ENCODE peak calls at places on chromosomes 16 and 17, in eight cellular contexts. P is kidney, D is fibroblast of pulmonary artery, S is cardiac fibroblast, R is HCT116, F is foreskin fibroblast, C is OCI-LY7, K is AG10803. N is an unnamed sample.

GRCh38 chr16:68985268-68985667 is 120.2 kb upstream of the HAS3 start:
- DNase-seq in F (peak), C (no peak), R (no peak), K (no peak), P (no peak), S (peak), D (no peak), N (no peak)

GRCh38 chr17:14417336-14417735 is 116.5 kb downstream of the HS3ST3B1 start:
- DNase-seq in R (no peak), K (no peak), P (no peak), S (no peak), F (no peak), D (no peak), C (no peak), N (no peak)

GRCh38 chr17:4739122-4740024 is at the start of the genes CXCL16 and ZMYND15:
- DNase-seq in C (peak), D (peak), P (peak), F (peak), S (peak), K (peak), R (no peak), N (no peak)

GRCh38 chr17:45092932-45093430 is 31.9 kb downstream of the NMT1 start:
- DNase-seq in S (peak), K (peak), F (peak), D (peak), C (no peak), P (peak), R (peak), N (peak)

GRCh38 chr16:69520800-69521602 is 44.8 kb upstream of the NFAT5 start:
- DNase-seq in C (no peak), R (no peak), P (no peak), D (peak), F (peak), K (peak), S (peak), N (no peak)

GRCh38 chr17:15185625-15185991 is 79.5 kb downstream of the PMP22 start:
- DNase-seq in P (no peak), R (no peak), S (peak), D (peak), K (peak), F (peak), C (no peak), N (peak)

GRCh38 chr17:51585514-51586104 is 325.3 kb downstream of the UTP18 start:
- DNase-seq in S (no peak), K (no peak), C (no peak), R (peak), P (no peak), F (no peak), D (no peak), N (no peak)

GRCh38 chr17:31688704-31689103 is 170.3 kb downstream of the COPRS start:
- DNase-seq in R (no peak), C (no peak), S (no peak), K (peak), P (no peak), F (peak), D (no peak), N (no peak)

GRCh38 chr16:50335198-50335958 is 33.4 kb downstream of the BRD7 start:
- DNase-seq in C (no peak), D (no peak), P (no peak), R (no peak), F (no peak), S (peak), K (no peak), N (no peak)

GRCh38 chr16:18945233-18945632 is 19.0 kb upstream of the SMG1 start:
- DNase-seq in S (no peak), K (no peak), P (no peak), D (no peak), R (no peak), C (no peak), F (no peak), N (no peak)

GRCh38 chr17:74024871-74025531 is 178.5 kb upstream of the RPL38 start:
- DNase-seq in S (no peak), R (no peak), K (no peak), P (no peak), D (no peak), F (no peak), C (no peak), N (no peak)

GRCh38 chr16:30541502-30542329 is 7.1 kb upstream of the ZNF747 start:
- DNase-seq in R (no peak), C (no peak), K (peak), F (peak), D (peak), P (no peak), S (peak), N (no peak)

GRCh38 chr17:20092973-20093626 is 83.9 kb downstream of the SPECC1 start:
- DNase-seq in D (no peak), R (no peak), P (no peak), C (no peak), K (no peak), F (no peak), S (no peak), N (no peak)

GRCh38 chr17:41717408-41718286 is 5.5 kb downstream of the GAST start:
- DNase-seq in P (no peak), K (peak), R (no peak), D (peak), C (no peak), S (peak), F (peak), N (no peak)

GRCh38 chr16:11254913-11255736 is 879 bp downstream of the SOCS1 start:
- DNase-seq in K (peak), F (peak), R (no peak), D (peak), P (peak), C (peak), S (peak), N (no peak)

GRCh38 chr16:85436636-85437160 is 176.4 kb upstream of the GSE1 start:
- DNase-seq in D (no peak), S (no peak), P (no peak), R (no peak), K (no peak), F (peak), C (no peak), N (no peak)

GRCh38 chr16:85435298-85435697 is 177.8 kb upstream of the GSE1 start:
- DNase-seq in R (no peak), C (no peak), D (no peak), P (no peak), F (no peak), K (no peak), S (no peak), N (no peak)

GRCh38 chr16:85436207-85436606 is 176.9 kb upstream of the GSE1 start:
- DNase-seq in S (no peak), D (no peak), F (peak), R (no peak), P (no peak), C (no peak), K (no peak), N (no peak)

GRCh38 chr16:85438981-85439639 is 174.0 kb upstream of the GSE1 start:
- DNase-seq in R (no peak), S (no peak), D (no peak), C (no peak), K (no peak), F (no peak), P (no peak), N (no peak)

DNA sequence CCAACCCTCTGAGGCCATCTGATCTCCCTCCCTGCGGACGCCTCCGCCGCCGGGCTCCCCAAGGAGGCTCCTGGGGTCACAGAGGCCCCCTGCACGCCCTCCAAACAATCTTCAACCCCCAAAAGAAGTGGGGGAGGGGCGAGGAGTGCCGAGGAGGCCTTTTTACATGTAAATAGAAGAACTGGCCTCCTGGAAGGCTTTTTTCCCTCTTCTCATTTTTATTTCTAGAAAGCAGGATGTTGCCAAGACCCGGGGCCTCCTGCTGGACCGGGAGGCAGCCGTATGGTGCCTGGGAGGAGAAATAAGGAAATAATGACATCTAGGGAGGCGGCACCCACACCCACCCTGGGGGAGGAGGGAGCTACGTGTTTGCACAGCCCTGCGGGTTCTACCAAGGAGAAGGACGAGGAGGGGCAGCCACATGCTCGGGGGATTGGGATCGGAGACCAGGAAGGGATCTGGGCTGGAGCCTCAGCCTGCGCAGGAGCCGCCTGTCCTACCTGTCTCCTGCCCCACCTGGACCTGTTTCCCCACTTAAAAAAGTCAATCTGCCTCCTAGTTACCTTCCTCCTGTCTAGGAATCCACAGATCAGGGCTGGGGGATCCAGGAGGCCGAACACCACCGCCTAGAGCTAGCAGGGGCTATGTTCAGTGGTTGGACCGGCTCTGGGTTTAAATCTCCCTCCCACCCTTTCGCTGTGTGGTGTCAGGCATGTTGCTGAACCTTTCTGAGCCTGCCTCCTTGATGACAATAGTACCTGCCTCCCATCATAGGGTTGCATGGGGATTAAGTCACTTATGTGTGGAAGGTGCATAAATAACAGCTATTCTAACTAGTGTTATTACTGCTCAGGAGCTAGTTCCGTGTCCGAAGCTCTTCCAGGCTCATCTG is 175.7 kb upstream of the GSE1 start:
- DNase-seq in P (no peak), S (no peak), K (no peak), F (peak), R (no peak), D (no peak), C (no peak), N (no peak)
- H3K4me3 ChIP-seq in P (no peak), S (no peak), K (no peak), F (peak), R (no peak), D (no peak), C (no peak), N (no peak)

GRCh38 chr16:53457670-53458069 is 23.4 kb downstream of the RBL2 start:
- DNase-seq in D (no peak), S (no peak), P (no peak), K (no peak), F (no peak), C (peak), R (no peak), N (no peak)
- TF ChIP-seq CTCF in D (no peak), S (no peak), P (no peak), K (no peak), F (no peak), C (peak), R (no peak), N (no peak)

GRCh38 chr16:54175169-54175551 is 111.4 kb downstream of the IRX3 start:
- DNase-seq in D (no peak), K (no peak), F (no peak), R (no peak), S (no peak), C (no peak), P (no peak), N (no peak)

GRCh38 chr16:54177052-54177856 is 109.3 kb downstream of the IRX3 start:
- DNase-seq in D (no peak), S (no peak), C (no peak), F (no peak), P (no peak), R (no peak), K (no peak), N (no peak)

GRCh38 chr16:54177857-54178490 is 108.6 kb downstream of the IRX3 start:
- DNase-seq in R (no peak), F (no peak), D (no peak), P (no peak), S (no peak), K (no peak), C (no peak), N (no peak)

GRCh38 chr16:54175552-54176375 is 110.8 kb downstream of the IRX3 start:
- DNase-seq in R (no peak), K (peak), D (peak), P (no peak), S (peak), F (peak), C (no peak), N (no peak)

DNA sequence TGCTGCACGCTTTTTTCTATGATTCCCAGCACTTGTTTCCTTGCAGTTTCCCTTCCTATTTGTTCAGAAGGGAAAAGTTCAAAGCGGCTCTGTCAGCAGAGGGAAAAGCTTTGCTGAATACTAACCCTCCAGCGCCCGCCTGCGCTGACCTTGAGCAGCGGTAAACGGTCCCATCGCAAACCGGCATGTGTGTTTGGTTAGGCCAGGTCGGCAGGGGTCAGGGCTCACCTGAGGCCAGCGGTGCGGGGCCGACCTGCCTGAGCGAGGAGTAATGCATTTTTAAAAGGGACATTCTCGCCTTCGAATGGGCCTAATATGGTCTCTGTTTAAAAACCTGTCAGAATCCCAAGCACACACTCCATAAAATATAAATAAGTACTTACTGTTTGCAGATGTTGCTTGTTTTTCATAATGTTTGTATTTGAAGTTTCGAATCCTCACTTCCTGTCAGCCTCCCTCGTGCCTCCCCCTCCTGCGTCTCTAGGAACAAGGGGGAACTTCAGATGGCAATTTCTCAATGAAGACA is 110.1 kb downstream of the IRX3 start:
- DNase-seq in S (no peak), K (peak), D (no peak), C (no peak), F (peak), P (no peak), R (no peak), N (no peak)
- H3K4me3 ChIP-seq in S (no peak), K (peak), D (no peak), C (no peak), F (peak), P (no peak), R (no peak), N (no peak)

GRCh38 chr17:17425005-17425404 is 51.8 kb upstream of the MED9 start:
- DNase-seq in S (no peak), F (no peak), D (no peak), R (no peak), C (no peak), K (no peak), P (no peak), N (no peak)
- TF ChIP-seq CTCF in S (no peak), F (no peak), D (no peak), R (no peak), C (no peak), K (no peak), P (no peak), N (peak)

DNA sequence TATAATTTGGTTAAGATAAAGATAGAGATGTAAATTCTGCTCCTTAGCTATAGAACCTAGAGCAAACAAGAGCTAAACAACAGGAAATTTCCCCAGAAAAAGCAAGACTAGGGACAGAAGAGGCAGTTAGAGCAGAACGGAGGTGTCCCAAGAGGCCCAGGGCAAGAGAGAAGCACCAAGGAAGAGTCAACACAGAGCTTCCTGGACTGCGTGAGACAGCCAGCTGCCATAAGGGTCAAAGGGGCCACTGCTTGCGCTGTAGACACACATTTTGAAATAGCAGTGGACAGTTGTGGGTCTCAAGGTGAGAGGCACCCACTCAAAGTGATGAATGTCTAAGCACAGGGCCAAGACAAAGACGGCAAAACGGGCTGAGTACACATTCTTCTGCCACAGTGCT is 156.6 kb downstream of the PARN start:
- DNase-seq in R (no peak), D (no peak), K (no peak), C (no peak), S (no peak), P (no peak), F (no peak), N (no peak)
- H3K4me3 ChIP-seq in R (no peak), D (no peak), K (no peak), C (no peak), S (no peak), P (no peak), F (no peak), N (no peak)

GRCh38 chr16:25141648-25142047 is 30.1 kb downstream of the LCMT1 start:
- DNase-seq in K (peak), R (no peak), C (no peak), S (peak), D (no peak), F (no peak), P (no peak), N (no peak)

GRCh38 chr16:25148568-25149215 is 37.1 kb downstream of the LCMT1 start:
- DNase-seq in F (no peak), P (no peak), K (no peak), C (no peak), R (no peak), D (no peak), S (no peak), N (no peak)

GRCh38 chr16:25140459-25140858 is 28.9 kb downstream of the LCMT1 start:
- DNase-seq in D (no peak), P (no peak), R (no peak), F (peak), K (no peak), S (peak), C (no peak), N (no peak)

GRCh38 chr16:25138130-25138529 is 26.6 kb downstream of the LCMT1 start:
- DNase-seq in F (no peak), C (no peak), P (no peak), S (no peak), D (no peak), R (no peak), K (no peak), N (no peak)

GRCh38 chr16:25143898-25144297 is 32.4 kb downstream of the LCMT1 start:
- DNase-seq in S (no peak), D (no peak), K (no peak), C (no peak), P (no peak), F (peak), R (no peak), N (no peak)
- TF ChIP-seq CTCF in S (peak), D (peak), K (peak), C (peak), P (no peak), F (no peak), R (peak), N (peak)

N was measured in AG09309.